ENCODE peak calls at places on chromosomes 11 and 22, in four cellular contexts. One of them, this sample, is unnamed.

GRCh38 chr22:40463727-40464126 is 93.3 kb downstream of the SGSM3 start:
- DNase-seq in GM12878: no peak
- DNase-seq in K562: no peak
- DNase-seq in HL-60: no peak
- DNase-seq in this sample: peak

GRCh38 chr11:45795379-45795778 is 9.6 kb upstream of the SLC35C1 start:
- DNase-seq in HL-60: no peak
- DNase-seq in K562: peak
- DNase-seq in GM12878: no peak
- DNase-seq in this sample: no peak

GRCh38 chr22:36991220-36991619 is 28.0 kb downstream of the TST start:
- DNase-seq in K562: no peak
- DNase-seq in GM12878: no peak
- DNase-seq in HL-60: no peak
- DNase-seq in this sample: no peak

GRCh38 chr11:64120951-64121569 is 44.9 kb downstream of the MACROD1 start:
- DNase-seq in K562: no peak
- DNase-seq in HL-60: no peak
- DNase-seq in GM12878: no peak
- DNase-seq in this sample: no peak

GRCh38 chr11:125762445-125762844 is 16.2 kb downstream of the PATE2 start:
- DNase-seq in HL-60: no peak
- DNase-seq in GM12878: no peak
- DNase-seq in K562: no peak
- DNase-seq in this sample: no peak

GRCh38 chr22:37062657-37063381 is 11.3 kb downstream of the KCTD17 start:
- DNase-seq in GM12878: no peak
- DNase-seq in HL-60: no peak
- DNase-seq in K562: no peak
- DNase-seq in this sample: no peak

GRCh38 chr22:37552560-37553163 is 7.6 kb upstream of the CDC42EP1 start:
- DNase-seq in GM12878: no peak
- DNase-seq in K562: peak
- DNase-seq in HL-60: no peak
- DNase-seq in this sample: no peak

GRCh38 chr11:91904792-91905785 is 319.5 kb upstream of the FAT3 start:
- DNase-seq in HL-60: no peak
- DNase-seq in K562: peak
- DNase-seq in GM12878: no peak
- DNase-seq in this sample: no peak

GRCh38 chr22:40709752-40710413 is 30.6 kb downstream of the MCHR1 start:
- DNase-seq in HL-60: peak
- DNase-seq in GM12878: no peak
- DNase-seq in K562: peak
- DNase-seq in this sample: no peak

GRCh38 chr22:40521046-40521445 is 115.5 kb downstream of the MRTFA start:
- DNase-seq in GM12878: no peak
- DNase-seq in K562: no peak
- DNase-seq in HL-60: no peak
- DNase-seq in this sample: no peak

GRCh38 chr11:133974836-133975235 is 18.1 kb upstream of the IGSF9B start:
- DNase-seq in HL-60: no peak
- DNase-seq in GM12878: no peak
- DNase-seq in K562: no peak
- DNase-seq in this sample: no peak

GRCh38 chr11:92101845-92102244 is 122.8 kb upstream of the FAT3 start:
- DNase-seq in K562: no peak
- DNase-seq in HL-60: no peak
- DNase-seq in GM12878: no peak
- DNase-seq in this sample: no peak

GRCh38 chr11:130771708-130772107 is 144.6 kb downstream of the SNX19 start:
- DNase-seq in K562: no peak
- DNase-seq in HL-60: no peak
- DNase-seq in GM12878: no peak
- DNase-seq in this sample: no peak

GRCh38 chr11:65479184-65480145 is 19.4 kb upstream of the MALAT1 start:
- DNase-seq in K562: peak
- DNase-seq in GM12878: no peak
- DNase-seq in HL-60: no peak
- DNase-seq in this sample: no peak

GRCh38 chr11:65477271-65478029 is 21.4 kb upstream of the MALAT1 start:
- DNase-seq in GM12878: no peak
- DNase-seq in K562: peak
- DNase-seq in HL-60: peak
- DNase-seq in this sample: peak

GRCh38 chr11:65473275-65473860 is 25.5 kb upstream of the MALAT1 start:
- DNase-seq in HL-60: no peak
- DNase-seq in GM12878: no peak
- DNase-seq in K562: peak
- DNase-seq in this sample: no peak

GRCh38 chr11:65478411-65479183 is 20.2 kb upstream of the MALAT1 start:
- DNase-seq in GM12878: no peak
- DNase-seq in HL-60: no peak
- DNase-seq in K562: peak
- DNase-seq in this sample: no peak

DNA sequence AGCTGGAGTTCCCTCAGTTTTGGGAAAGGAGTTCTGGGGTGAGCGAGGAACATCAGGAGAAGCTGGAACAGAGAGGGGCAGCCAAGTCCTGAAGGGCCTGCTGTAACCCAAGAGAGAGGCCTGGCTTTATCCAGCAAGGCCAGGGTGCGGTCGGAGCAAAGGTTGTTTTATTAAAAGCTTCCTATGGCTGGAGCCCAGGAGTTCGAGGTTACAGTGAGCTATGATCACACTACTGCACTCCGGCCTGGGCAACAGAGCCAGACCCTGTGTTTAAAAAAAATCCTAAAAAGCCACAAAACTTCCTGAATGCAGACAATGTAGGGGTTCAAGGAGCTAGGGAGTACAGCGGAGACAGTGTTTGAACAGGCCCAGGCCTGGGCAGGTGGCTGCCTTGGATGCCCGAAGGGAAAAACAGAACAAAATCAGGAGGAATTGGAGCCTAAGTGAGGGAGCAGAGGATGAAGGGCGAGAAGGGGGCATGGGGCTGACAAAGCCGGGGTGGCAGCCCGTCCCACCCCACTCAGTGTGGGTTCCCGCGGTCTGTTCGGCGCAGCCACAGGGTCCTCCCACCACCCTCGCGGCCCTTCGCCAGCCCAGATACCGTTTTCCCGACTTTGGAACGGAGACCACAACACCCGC is 22.1 kb upstream of the MALAT1 start:
- DNase-seq in HL-60: peak
- DNase-seq in GM12878: no peak
- DNase-seq in K562: no peak
- DNase-seq in this sample: no peak
- TF ChIP-seq SPI1 in HL-60: no peak
- TF ChIP-seq SPI1 in GM12878: no peak
- TF ChIP-seq SPI1 in K562: no peak
- TF ChIP-seq SPI1 in this sample: no peak

GRCh38 chr11:62919898-62920640 is 1.1 kb downstream of the CHRM1 start:
- DNase-seq in K562: peak
- DNase-seq in HL-60: no peak
- DNase-seq in GM12878: no peak
- DNase-seq in this sample: no peak
- TF ChIP-seq SPI1 in K562: no peak
- TF ChIP-seq SPI1 in HL-60: no peak
- TF ChIP-seq SPI1 in GM12878: no peak
- TF ChIP-seq SPI1 in this sample: no peak

DNA sequence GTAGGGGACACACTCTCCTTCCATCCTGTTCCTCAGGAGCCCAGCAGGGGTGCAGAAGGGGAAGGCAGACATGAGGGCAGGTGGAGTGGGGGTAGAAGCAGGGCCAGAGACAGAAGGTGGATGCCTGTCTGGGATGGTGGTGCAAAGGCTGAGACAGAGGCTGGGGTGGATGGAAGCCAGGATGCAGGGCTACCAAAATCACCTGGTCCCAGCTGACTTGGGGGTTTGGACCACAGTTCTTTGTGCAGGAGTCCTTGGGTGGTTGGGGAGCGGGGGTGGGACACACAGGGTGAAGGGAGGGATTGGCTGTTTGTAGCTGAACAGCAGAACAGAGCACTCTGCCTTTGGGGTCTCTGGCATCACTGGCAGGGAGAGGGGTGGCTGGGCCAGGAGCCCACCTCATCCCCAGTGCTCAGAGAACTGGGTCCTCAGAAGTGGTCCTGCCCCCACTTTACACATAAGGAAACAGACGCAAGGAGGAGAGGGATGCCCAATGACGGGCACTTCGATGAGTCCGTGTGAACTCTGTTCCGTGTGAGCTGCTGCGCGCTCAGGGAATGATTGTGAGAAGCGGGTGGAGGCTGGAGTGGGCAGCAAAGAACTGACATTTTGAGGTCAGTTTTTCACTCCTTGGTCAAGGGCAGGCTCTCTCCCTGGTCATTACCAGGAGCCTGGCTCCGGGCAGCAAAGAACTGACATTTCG is 1.8 kb downstream of the TAGLN start:
- DNase-seq in HL-60: no peak
- DNase-seq in GM12878: no peak
- DNase-seq in K562: no peak
- DNase-seq in this sample: no peak
- TF ChIP-seq SPI1 in HL-60: no peak
- TF ChIP-seq SPI1 in GM12878: no peak
- TF ChIP-seq SPI1 in K562: no peak
- TF ChIP-seq SPI1 in this sample: no peak

GRCh38 chr11:802018-802617 is 2.9 kb downstream of the PIDD1 start:
- DNase-seq in K562: no peak
- DNase-seq in HL-60: no peak
- DNase-seq in GM12878: no peak
- DNase-seq in this sample: no peak

GRCh38 chr11:800473-800872 is 2.4 kb upstream of the SLC25A22 start:
- DNase-seq in K562: no peak
- DNase-seq in HL-60: no peak
- DNase-seq in GM12878: no peak
- DNase-seq in this sample: no peak

GRCh38 chr11:802693-803466 is 2.2 kb downstream of the PIDD1 start:
- DNase-seq in HL-60: no peak
- DNase-seq in GM12878: no peak
- DNase-seq in K562: no peak
- DNase-seq in this sample: no peak

GRCh38 chr11:799641-800316 is 1.7 kb upstream of the SLC25A22 start:
- DNase-seq in K562: no peak
- DNase-seq in GM12878: no peak
- DNase-seq in HL-60: no peak
- DNase-seq in this sample: no peak

GRCh38 chr11:801097-801780 is 3.2 kb upstream of the SLC25A22 start:
- DNase-seq in K562: no peak
- DNase-seq in GM12878: no peak
- DNase-seq in HL-60: no peak
- DNase-seq in this sample: no peak
- TF ChIP-seq SPI1 in K562: no peak
- TF ChIP-seq SPI1 in GM12878: no peak
- TF ChIP-seq SPI1 in HL-60: no peak
- TF ChIP-seq SPI1 in this sample: no peak

DNA sequence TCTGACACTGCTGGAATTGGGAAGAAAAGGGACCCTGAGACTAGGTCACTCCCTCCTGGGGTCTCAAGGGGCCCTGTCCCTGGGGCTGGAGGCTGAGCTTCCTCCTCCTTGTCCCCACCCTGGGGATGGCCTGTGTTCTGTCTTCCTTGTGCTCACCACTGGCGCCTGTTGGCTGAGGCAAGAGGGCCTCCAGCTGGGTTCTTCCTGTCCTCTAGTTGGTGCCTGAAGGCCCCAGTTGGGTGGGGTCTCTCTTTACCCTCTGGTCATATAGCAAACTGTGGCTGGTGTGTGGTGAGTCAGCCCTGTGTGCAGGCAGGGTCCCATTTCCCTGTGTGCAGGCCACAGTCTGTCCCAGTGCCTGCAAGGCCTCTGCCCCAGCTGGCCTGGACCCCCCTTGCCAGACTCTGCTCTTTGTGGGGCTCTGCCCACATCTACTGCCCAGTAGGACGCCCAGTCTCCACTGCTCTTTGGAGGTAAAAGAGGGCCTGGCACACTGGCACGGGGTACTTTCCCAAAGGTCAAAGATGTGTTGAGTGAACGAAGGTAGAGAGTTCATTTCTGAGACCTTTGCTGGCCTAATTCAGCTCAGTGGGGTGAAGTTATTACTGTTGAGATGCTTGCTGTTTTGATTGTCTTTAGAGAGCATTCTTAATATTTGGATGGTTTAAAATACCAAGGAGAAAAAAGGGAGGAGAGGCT is 55.1 kb upstream of the CLDN5 start:
- DNase-seq in K562: no peak
- DNase-seq in HL-60: peak
- DNase-seq in GM12878: no peak
- DNase-seq in this sample: no peak
- TF ChIP-seq SPI1 in K562: no peak
- TF ChIP-seq SPI1 in HL-60: no peak
- TF ChIP-seq SPI1 in GM12878: no peak
- TF ChIP-seq SPI1 in this sample: no peak

GRCh38 chr22:19479358-19480172 is at the start of gene CDC45:
- DNase-seq in K562: peak
- DNase-seq in GM12878: peak
- DNase-seq in HL-60: peak
- DNase-seq in this sample: peak
- TF ChIP-seq SPI1 in K562: no peak
- TF ChIP-seq SPI1 in GM12878: no peak
- TF ChIP-seq SPI1 in HL-60: no peak
- TF ChIP-seq SPI1 in this sample: no peak

GRCh38 chr11:70456921-70457532 is 58.7 kb downstream of the CTTN start:
- DNase-seq in K562: peak
- DNase-seq in HL-60: peak
- DNase-seq in GM12878: no peak
- DNase-seq in this sample: no peak
- TF ChIP-seq SPI1 in K562: no peak
- TF ChIP-seq SPI1 in HL-60: no peak
- TF ChIP-seq SPI1 in GM12878: no peak
- TF ChIP-seq SPI1 in this sample: no peak

DNA sequence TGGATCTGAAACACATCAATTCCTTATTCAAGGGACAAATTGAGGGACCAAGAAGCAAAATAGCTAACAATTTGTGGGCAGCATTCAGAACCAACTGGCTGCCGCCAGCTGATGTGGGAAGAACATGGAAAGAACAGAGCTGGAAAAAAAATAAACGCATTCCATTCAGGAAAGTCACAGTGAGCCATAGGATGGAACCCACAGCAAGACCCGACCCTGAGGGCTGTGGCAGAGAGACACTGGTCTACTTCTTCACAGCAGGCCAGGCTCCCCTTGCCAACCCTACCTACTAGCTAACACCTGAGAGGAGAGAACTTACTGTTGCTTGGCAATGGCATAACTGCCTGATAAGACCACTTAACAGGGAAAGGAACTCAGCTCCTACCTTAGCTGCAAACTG is 123.5 kb upstream of the APOA1 start:
- DNase-seq in GM12878: no peak
- DNase-seq in HL-60: no peak
- DNase-seq in K562: no peak
- DNase-seq in this sample: no peak
- TF ChIP-seq SPI1 in GM12878: no peak
- TF ChIP-seq SPI1 in HL-60: no peak
- TF ChIP-seq SPI1 in K562: no peak
- TF ChIP-seq SPI1 in this sample: no peak

GRCh38 chr22:43442386-43443060 is 30.7 kb downstream of the MPPED1 start:
- DNase-seq in K562: no peak
- DNase-seq in GM12878: no peak
- DNase-seq in HL-60: no peak
- DNase-seq in this sample: no peak
- TF ChIP-seq SPI1 in K562: no peak
- TF ChIP-seq SPI1 in GM12878: no peak
- TF ChIP-seq SPI1 in HL-60: no peak
- TF ChIP-seq SPI1 in this sample: no peak

GRCh38 chr11:108117746-108118371 is 3.5 kb upstream of the ACAT1 start:
- DNase-seq in K562: peak
- DNase-seq in HL-60: no peak
- DNase-seq in GM12878: no peak
- DNase-seq in this sample: no peak
- TF ChIP-seq SPI1 in K562: no peak
- TF ChIP-seq SPI1 in HL-60: no peak
- TF ChIP-seq SPI1 in GM12878: no peak
- TF ChIP-seq SPI1 in this sample: no peak